ENCODE peak calls at places on chromosome 7, in eight cellular contexts. One of them, this sample, is unnamed.

GRCh38 chr7:91082854-91083495 is 181.3 kb upstream of the FZD1 start:
- DNase-seq in activated T-cell treated with anti-CD3 and anti-CD28 coated beads for 48 hours: no peak
- DNase-seq in coronary artery: no peak
- DNase-seq in Daoy: no peak
- DNase-seq in caudate nucleus: no peak
- DNase-seq in CD8-positive, alpha-beta T cell: no peak
- DNase-seq in amniotic stem cell: no peak
- DNase-seq in globus pallidus: no peak
- DNase-seq in this sample: peak; percentile 60

GRCh38 chr7:157219154-157219553 is 80.4 kb downstream of the UBE3C start:
- DNase-seq in activated T-cell treated with anti-CD3 and anti-CD28 coated beads for 48 hours: no peak
- DNase-seq in coronary artery: no peak
- DNase-seq in Daoy: no peak
- DNase-seq in caudate nucleus: no peak
- DNase-seq in CD8-positive, alpha-beta T cell: no peak
- DNase-seq in amniotic stem cell: no peak
- DNase-seq in globus pallidus: no peak
- DNase-seq in this sample: no peak

GRCh38 chr7:105806592-105807266 is 69.7 kb downstream of the ATXN7L1 start:
- DNase-seq in activated T-cell treated with anti-CD3 and anti-CD28 coated beads for 48 hours: peak; percentile 59
- DNase-seq in coronary artery: peak; percentile 55
- DNase-seq in Daoy: peak; percentile 89
- DNase-seq in caudate nucleus: no peak
- DNase-seq in CD8-positive, alpha-beta T cell: peak; percentile 43
- DNase-seq in amniotic stem cell: peak; percentile 46
- DNase-seq in globus pallidus: no peak
- DNase-seq in this sample: peak; percentile 78

GRCh38 chr7:106216517-106217088 is 68.2 kb downstream of the NAMPT start:
- DNase-seq in activated T-cell treated with anti-CD3 and anti-CD28 coated beads for 48 hours: no peak
- DNase-seq in coronary artery: peak; percentile 84
- DNase-seq in Daoy: peak; percentile 98
- DNase-seq in caudate nucleus: no peak
- DNase-seq in CD8-positive, alpha-beta T cell: no peak
- DNase-seq in amniotic stem cell: peak; percentile 96
- DNase-seq in globus pallidus: no peak
- DNase-seq in this sample: peak; percentile 98

GRCh38 chr7:69934475-69934903 is 336.2 kb downstream of the AUTS2 start:
- DNase-seq in activated T-cell treated with anti-CD3 and anti-CD28 coated beads for 48 hours: no peak
- DNase-seq in coronary artery: no peak
- DNase-seq in Daoy: no peak
- DNase-seq in caudate nucleus: peak; percentile 41
- DNase-seq in CD8-positive, alpha-beta T cell: no peak
- DNase-seq in amniotic stem cell: no peak
- DNase-seq in globus pallidus: peak; percentile 96
- DNase-seq in this sample: no peak

GRCh38 chr7:129908181-129908580 is 44.6 kb downstream of the UBE2H start:
- DNase-seq in activated T-cell treated with anti-CD3 and anti-CD28 coated beads for 48 hours: no peak
- DNase-seq in coronary artery: no peak
- DNase-seq in Daoy: no peak
- DNase-seq in caudate nucleus: no peak
- DNase-seq in CD8-positive, alpha-beta T cell: no peak
- DNase-seq in amniotic stem cell: no peak
- DNase-seq in globus pallidus: no peak
- DNase-seq in this sample: no peak

GRCh38 chr7:141737118-141737835 is 881 bp upstream of the SSBP1 start:
- DNase-seq in activated T-cell treated with anti-CD3 and anti-CD28 coated beads for 48 hours: no peak
- DNase-seq in coronary artery: no peak
- DNase-seq in Daoy: peak; percentile 36
- DNase-seq in caudate nucleus: no peak
- DNase-seq in CD8-positive, alpha-beta T cell: peak; percentile 48
- DNase-seq in amniotic stem cell: no peak
- DNase-seq in globus pallidus: peak; percentile 3
- DNase-seq in this sample: peak; percentile 30

GRCh38 chr7:8236781-8237407 is 25.1 kb downstream of the ICA1 start:
- DNase-seq in activated T-cell treated with anti-CD3 and anti-CD28 coated beads for 48 hours: no peak
- DNase-seq in coronary artery: no peak
- DNase-seq in Daoy: no peak
- DNase-seq in caudate nucleus: no peak
- DNase-seq in CD8-positive, alpha-beta T cell: no peak
- DNase-seq in amniotic stem cell: no peak
- DNase-seq in globus pallidus: peak; percentile 20
- DNase-seq in this sample: no peak

GRCh38 chr7:150610193-150610592 is 22.0 kb downstream of the GIMAP6 start:
- DNase-seq in activated T-cell treated with anti-CD3 and anti-CD28 coated beads for 48 hours: no peak
- DNase-seq in coronary artery: no peak
- DNase-seq in Daoy: no peak
- DNase-seq in caudate nucleus: no peak
- DNase-seq in CD8-positive, alpha-beta T cell: no peak
- DNase-seq in amniotic stem cell: no peak
- DNase-seq in globus pallidus: no peak
- DNase-seq in this sample: no peak

This sample was measured in dermis blood vessel endothelial cell.